ENCODE peak calls at places on chromosome 2, in six cellular contexts. Y is ovary; Z is NCI-H510A treated with DMSO at 0.1 percent for 48 hours; K is T-helper 9 cell; R is activated T-helper 1 cell treated with anti-CD3 and anti-CD28 coated beads, Interleukin-2, amount 50 U/mL, for 16 hours; O is epithelial cell of esophagus. I is an unnamed sample.

GRCh38 chr2:42044939-42045338 is 2.9 kb upstream of the PKDCC start:
- DNase-seq in Y (no peak), Z (no peak), K (no peak), R (no peak), O (no peak), I (no peak)

GRCh38 chr2:46002507-46002883 is 294.7 kb upstream of the EPAS1 start:
- DNase-seq in Y (no peak), Z (peak; percentile 71), K (no peak), R (no peak), O (peak; percentile 43), I (peak; percentile 9)

GRCh38 chr2:23363831-23364230 is 21.1 kb upstream of the KLHL29 start:
- DNase-seq in Y (no peak), Z (no peak), K (no peak), R (no peak), O (peak; percentile 56), I (no peak)

GRCh38 chr2:3037196-3038194 is 340.1 kb downstream of the EIPR1 start:
- DNase-seq in Y (no peak), Z (no peak), K (no peak), R (no peak), O (no peak), I (no peak)

GRCh38 chr2:27446057-27446456 is 3.9 kb downstream of the KRTCAP3 start:
- DNase-seq in Y (no peak), Z (no peak), K (no peak), R (no peak), O (peak; percentile 93), I (peak; percentile 61)

GRCh38 chr2:3179208-3179607 is 198.4 kb downstream of the EIPR1 start:
- DNase-seq in Y (no peak), Z (no peak), K (no peak), R (no peak), O (no peak), I (no peak)

GRCh38 chr2:54239427-54239826 is 16.6 kb downstream of the TSPYL6 start:
- DNase-seq in Y (no peak), Z (no peak), K (no peak), R (no peak), O (no peak), I (peak; percentile 73)

GRCh38 chr2:174240097-174240496 is 8.2 kb downstream of the OLA1 start:
- DNase-seq in Y (no peak), Z (no peak), K (no peak), R (no peak), O (no peak), I (no peak)

GRCh38 chr2:8680931-8681760 is 710 bp upstream of the ID2 start:
- DNase-seq in Y (peak; percentile 52), Z (peak; percentile 66), K (peak; percentile 51), R (peak; percentile 70), O (peak; percentile 69), I (peak; percentile 73)

GRCh38 chr2:14401838-14402237 is 230.7 kb upstream of the LRATD1 start:
- DNase-seq in Y (no peak), Z (peak; percentile 99), K (no peak), R (no peak), O (no peak), I (peak; percentile 73)

GRCh38 chr2:129801575-129801974 is 177.9 kb upstream of the RAB6C start:
- DNase-seq in Y (no peak), Z (no peak), K (no peak), R (no peak), O (peak; percentile 3), I (peak; percentile 93)

GRCh38 chr2:120662046-120662445 is 73.6 kb upstream of the GLI2 start:
- DNase-seq in Y (no peak), Z (no peak), K (no peak), R (no peak), O (no peak), I (no peak)

GRCh38 chr2:23452853-23453420 is 68.0 kb downstream of the KLHL29 start:
- DNase-seq in Y (no peak), Z (no peak), K (no peak), R (no peak), O (no peak), I (peak; percentile 22)

GRCh38 chr2:222907790-222908431 is 47.1 kb downstream of the ACSL3 start:
- DNase-seq in Y (no peak), Z (no peak), K (no peak), R (no peak), O (no peak), I (no peak)

GRCh38 chr2:136386046-136386445 is 268.1 kb upstream of the CXCR4 start:
- DNase-seq in Y (no peak), Z (no peak), K (no peak), R (no peak), O (no peak), I (no peak)

GRCh38 chr2:209937893-209938292 is 64.5 kb upstream of the RPE start:
- DNase-seq in Y (no peak), Z (no peak), K (no peak), R (no peak), O (no peak), I (no peak)

GRCh38 chr2:2735041-2735440 is 404.0 kb upstream of the MYT1L start:
- DNase-seq in Y (no peak), Z (no peak), K (no peak), R (no peak), O (peak; percentile 89), I (no peak)

GRCh38 chr2:213214209-213214608 is 62.8 kb upstream of the IKZF2 start:
- DNase-seq in Y (no peak), Z (no peak), K (no peak), R (no peak), O (no peak), I (no peak)

GRCh38 chr2:220373878-220374277 is 746.4 kb downstream of the SLC4A3 start:
- DNase-seq in Y (no peak), Z (peak; percentile 18), K (no peak), R (no peak), O (peak; percentile 14), I (no peak)

GRCh38 chr2:96205238-96205637 is 3.4 kb downstream of the STARD7 start:
- DNase-seq in Y (no peak), Z (no peak), K (no peak), R (no peak), O (peak; percentile 29), I (no peak)

GRCh38 chr2:45759310-45759851 is 107.9 kb downstream of the PRKCE start:
- DNase-seq in Y (no peak), Z (peak; percentile 45), K (no peak), R (no peak), O (no peak), I (no peak)

GRCh38 chr2:227402959-227403358 is 15.2 kb upstream of the SCYGR1 start:
- DNase-seq in Y (no peak), Z (no peak), K (no peak), R (no peak), O (peak; percentile 64), I (peak; percentile 85)

GRCh38 chr2:227163445-227163997 is 484 bp downstream of the COL4A4 start:
- DNase-seq in Y (no peak), Z (peak; percentile 13), K (no peak), R (no peak), O (no peak), I (peak; percentile 60)

GRCh38 chr2:12661472-12661871 is 55.3 kb upstream of the TRIB2 start:
- DNase-seq in Y (no peak), Z (no peak), K (no peak), R (no peak), O (peak; percentile 86), I (no peak)

GRCh38 chr2:232042911-232043564 is 81.5 kb downstream of the DIS3L2 start:
- DNase-seq in Y (no peak), Z (no peak), K (no peak), R (no peak), O (no peak), I (peak; percentile 66)

GRCh38 chr2:219627105-219628100 is at the start of gene SLC4A3:
- DNase-seq in Y (peak; percentile 60), Z (peak; percentile 39), K (no peak), R (no peak), O (peak; percentile 46), I (peak; percentile 48)

GRCh38 chr2:42314892-42315468 is 46.0 kb downstream of the COX7A2L start:
- DNase-seq in Y (no peak), Z (no peak), K (no peak), R (no peak), O (peak; percentile 90), I (peak; percentile 83)

GRCh38 chr2:98907966-98908905 is 27.8 kb downstream of the CRACDL start:
- DNase-seq in Y (no peak), Z (peak; percentile 23), K (no peak), R (no peak), O (peak; percentile 40), I (no peak)

GRCh38 chr2:233822781-233823730 is 31.3 kb downstream of the HJURP start:
- DNase-seq in Y (no peak), Z (no peak), K (no peak), R (no peak), O (no peak), I (no peak)

GRCh38 chr2:218008060-218009040 is 5.6 kb upstream of the TNS1 start:
- DNase-seq in Y (no peak), Z (no peak), K (no peak), R (no peak), O (no peak), I (no peak)

GRCh38 chr2:203993560-203993959 is 57.0 kb downstream of the ICOS start:
- DNase-seq in Y (no peak), Z (no peak), K (no peak), R (no peak), O (no peak), I (no peak)

GRCh38 chr2:219603784-219604183 is 6.1 kb downstream of the STK11IP start:
- DNase-seq in Y (no peak), Z (no peak), K (no peak), R (no peak), O (no peak), I (no peak)

GRCh38 chr2:172807011-172807410 is 71.4 kb downstream of the RAPGEF4 start:
- DNase-seq in Y (no peak), Z (no peak), K (no peak), R (no peak), O (peak; percentile 47), I (no peak)

GRCh38 chr2:151981886-151982285 is 117.0 kb downstream of the CACNB4 start:
- DNase-seq in Y (no peak), Z (no peak), K (no peak), R (no peak), O (no peak), I (no peak)

GRCh38 chr2:168244318-168244717 is 3.1 kb downstream of the STK39 start:
- DNase-seq in Y (no peak), Z (peak; percentile 35), K (no peak), R (peak; percentile 23), O (peak; percentile 89), I (peak; percentile 54)

GRCh38 chr2:240573071-240573515 is 4.8 kb downstream of the RNPEPL1 start:
- DNase-seq in Y (no peak), Z (no peak), K (no peak), R (no peak), O (no peak), I (no peak)

GRCh38 chr2:26519396-26519991 is 41.6 kb upstream of the OTOF start:
- DNase-seq in Y (no peak), Z (no peak), K (no peak), R (no peak), O (no peak), I (no peak)

GRCh38 chr2:25252291-25253152 is 84.1 kb upstream of the POMC start:
- DNase-seq in Y (peak; percentile 83), Z (peak; percentile 77), K (peak; percentile 53), R (peak; percentile 44), O (peak; percentile 9), I (peak; percentile 39)

I was measured in kidney tubule cell.